ENCODE peak calls at places on chromosome 17, in five cellular contexts. One of them, this sample, is unnamed.

GRCh38 chr17:64706224-64707076 is 44.3 kb upstream of the SMURF2 start:
- DNase-seq in lower leg skin: no peak
- DNase-seq in psoas muscle: no peak
- DNase-seq in kidney: no peak
- DNase-seq in skeletal muscle cell: no peak
- DNase-seq in this sample: no peak

GRCh38 chr17:10309003-10309974 is 63.5 kb downstream of the MYH13 start:
- DNase-seq in skeletal muscle cell: no peak
- DNase-seq in lower leg skin: no peak
- DNase-seq in psoas muscle: no peak
- DNase-seq in kidney: no peak
- DNase-seq in this sample: no peak

GRCh38 chr17:19016881-19017280 is 12.3 kb upstream of the FAM83G start:
- DNase-seq in psoas muscle: peak
- DNase-seq in lower leg skin: no peak
- DNase-seq in skeletal muscle cell: no peak
- DNase-seq in kidney: peak
- DNase-seq in this sample: no peak

GRCh38 chr17:45703806-45704205 is 80.3 kb upstream of the CRHR1 start:
- DNase-seq in psoas muscle: no peak
- DNase-seq in lower leg skin: no peak
- DNase-seq in skeletal muscle cell: no peak
- DNase-seq in kidney: no peak
- DNase-seq in this sample: no peak

GRCh38 chr17:46809110-46809571 is 9.4 kb downstream of the WNT3 start:
- DNase-seq in lower leg skin: no peak
- DNase-seq in psoas muscle: no peak
- DNase-seq in skeletal muscle cell: no peak
- DNase-seq in kidney: no peak
- DNase-seq in this sample: no peak

GRCh38 chr17:1180434-1180742 is 607 bp upstream of the ABR start:
- DNase-seq in psoas muscle: no peak
- DNase-seq in lower leg skin: no peak
- DNase-seq in kidney: no peak
- DNase-seq in skeletal muscle cell: no peak
- DNase-seq in this sample: no peak

GRCh38 chr17:49468827-49469385 is 26.2 kb upstream of the NGFR start:
- DNase-seq in psoas muscle: peak
- DNase-seq in lower leg skin: peak
- DNase-seq in skeletal muscle cell: peak
- DNase-seq in kidney: no peak
- DNase-seq in this sample: no peak

GRCh38 chr17:17511971-17512858 is 16.0 kb upstream of the RASD1 start:
- DNase-seq in kidney: peak
- DNase-seq in lower leg skin: no peak
- DNase-seq in psoas muscle: peak
- DNase-seq in skeletal muscle cell: peak
- DNase-seq in this sample: no peak

GRCh38 chr17:78879679-78880186 is 23.3 kb downstream of the CEP295NL start:
- DNase-seq in lower leg skin: peak
- DNase-seq in skeletal muscle cell: peak
- DNase-seq in kidney: peak
- DNase-seq in psoas muscle: peak
- DNase-seq in this sample: no peak

GRCh38 chr17:43427362-43428043 is 28.7 kb downstream of the ARL4D start:
- DNase-seq in psoas muscle: no peak
- DNase-seq in kidney: no peak
- DNase-seq in skeletal muscle cell: no peak
- DNase-seq in lower leg skin: no peak
- DNase-seq in this sample: no peak

GRCh38 chr17:79843475-79843916 is 4.3 kb upstream of the CBX4 start:
- DNase-seq in lower leg skin: no peak
- DNase-seq in skeletal muscle cell: no peak
- DNase-seq in kidney: no peak
- DNase-seq in psoas muscle: no peak
- DNase-seq in this sample: no peak

GRCh38 chr17:46035112-46035818 is 36.2 kb downstream of the STH start:
- DNase-seq in kidney: no peak
- DNase-seq in lower leg skin: no peak
- DNase-seq in skeletal muscle cell: no peak
- DNase-seq in psoas muscle: no peak
- DNase-seq in this sample: no peak

GRCh38 chr17:50621562-50621961 is 13.1 kb upstream of the ABCC3 start:
- DNase-seq in lower leg skin: no peak
- DNase-seq in psoas muscle: no peak
- DNase-seq in skeletal muscle cell: peak
- DNase-seq in kidney: no peak
- DNase-seq in this sample: no peak

GRCh38 chr17:65005858-65006257 is 50.7 kb downstream of the GNA13 start:
- DNase-seq in kidney: no peak
- DNase-seq in psoas muscle: no peak
- DNase-seq in skeletal muscle cell: no peak
- DNase-seq in lower leg skin: no peak
- DNase-seq in this sample: no peak

GRCh38 chr17:49393491-49394255 is 21.0 kb downstream of the PHB1 start:
- DNase-seq in kidney: no peak
- DNase-seq in skeletal muscle cell: no peak
- DNase-seq in psoas muscle: no peak
- DNase-seq in lower leg skin: no peak
- DNase-seq in this sample: no peak

GRCh38 chr17:31401456-31402254 is 10.2 kb downstream of the RAB11FIP4 start:
- DNase-seq in lower leg skin: no peak
- DNase-seq in kidney: peak
- DNase-seq in skeletal muscle cell: no peak
- DNase-seq in psoas muscle: no peak
- DNase-seq in this sample: no peak

GRCh38 chr17:20008242-20009051 is 712 bp upstream of the SPECC1 start:
- DNase-seq in lower leg skin: no peak
- DNase-seq in skeletal muscle cell: no peak
- DNase-seq in psoas muscle: peak
- DNase-seq in kidney: no peak
- DNase-seq in this sample: peak

GRCh38 chr17:61809816-61810392 is 53.4 kb downstream of the BRIP1 start:
- DNase-seq in lower leg skin: no peak
- DNase-seq in skeletal muscle cell: peak
- DNase-seq in psoas muscle: no peak
- DNase-seq in kidney: no peak
- DNase-seq in this sample: no peak

GRCh38 chr17:57021226-57021940 is 43.5 kb downstream of the SCPEP1 start:
- DNase-seq in kidney: no peak
- DNase-seq in skeletal muscle cell: no peak
- DNase-seq in lower leg skin: no peak
- DNase-seq in psoas muscle: no peak
- DNase-seq in this sample: no peak

GRCh38 chr17:46732133-46732532 is 86.4 kb downstream of the WNT3 start:
- DNase-seq in psoas muscle: no peak
- DNase-seq in skeletal muscle cell: no peak
- DNase-seq in lower leg skin: no peak
- DNase-seq in kidney: no peak
- DNase-seq in this sample: peak

GRCh38 chr17:79052131-79052530 is 22.5 kb upstream of the ENGASE start:
- DNase-seq in kidney: no peak
- DNase-seq in lower leg skin: no peak
- DNase-seq in skeletal muscle cell: no peak
- DNase-seq in psoas muscle: no peak
- DNase-seq in this sample: no peak

GRCh38 chr17:77540975-77541374 is 400.2 kb downstream of the SEC14L1 start:
- DNase-seq in lower leg skin: no peak
- DNase-seq in skeletal muscle cell: no peak
- DNase-seq in psoas muscle: peak
- DNase-seq in kidney: no peak
- DNase-seq in this sample: no peak

GRCh38 chr17:19311421-19312215 is 50.9 kb downstream of the B9D1 start:
- DNase-seq in kidney: no peak
- DNase-seq in lower leg skin: no peak
- DNase-seq in skeletal muscle cell: no peak
- DNase-seq in psoas muscle: no peak
- DNase-seq in this sample: no peak

GRCh38 chr17:59421722-59422121 is 90.3 kb downstream of the YPEL2 start:
- DNase-seq in skeletal muscle cell: no peak
- DNase-seq in kidney: no peak
- DNase-seq in lower leg skin: no peak
- DNase-seq in psoas muscle: no peak
- DNase-seq in this sample: no peak

GRCh38 chr17:52410781-52411180 is 252.3 kb upstream of the CA10 start:
- DNase-seq in kidney: no peak
- DNase-seq in skeletal muscle cell: no peak
- DNase-seq in psoas muscle: no peak
- DNase-seq in lower leg skin: no peak
- DNase-seq in this sample: no peak

GRCh38 chr17:9817086-9817485 is 4.8 kb downstream of the GSG1L2 start:
- DNase-seq in lower leg skin: no peak
- DNase-seq in kidney: no peak
- DNase-seq in psoas muscle: no peak
- DNase-seq in skeletal muscle cell: no peak
- DNase-seq in this sample: no peak

GRCh38 chr17:58786586-58787295 is 31.1 kb downstream of the PPM1E start:
- DNase-seq in skeletal muscle cell: peak
- DNase-seq in lower leg skin: no peak
- DNase-seq in psoas muscle: no peak
- DNase-seq in kidney: no peak
- DNase-seq in this sample: no peak

GRCh38 chr17:5468075-5468473 is 708 bp downstream of the DHX33 start:
- DNase-seq in kidney: no peak
- DNase-seq in skeletal muscle cell: no peak
- DNase-seq in lower leg skin: no peak
- DNase-seq in psoas muscle: no peak
- DNase-seq in this sample: peak

GRCh38 chr17:36931096-36931696 is 6.1 kb upstream of the LHX1 start:
- DNase-seq in psoas muscle: no peak
- DNase-seq in lower leg skin: no peak
- DNase-seq in kidney: no peak
- DNase-seq in skeletal muscle cell: no peak
- DNase-seq in this sample: no peak

GRCh38 chr17:11901901-11902300 is 95.4 kb downstream of the ZNF18 start:
- DNase-seq in psoas muscle: no peak
- DNase-seq in kidney: no peak
- DNase-seq in lower leg skin: no peak
- DNase-seq in skeletal muscle cell: no peak
- DNase-seq in this sample: no peak

GRCh38 chr17:13484020-13484419 is 117.7 kb downstream of the HS3ST3A1 start:
- DNase-seq in kidney: no peak
- DNase-seq in psoas muscle: no peak
- DNase-seq in lower leg skin: no peak
- DNase-seq in skeletal muscle cell: no peak
- DNase-seq in this sample: no peak

GRCh38 chr17:48051706-48052486 is 3.7 kb downstream of the NFE2L1 start:
- DNase-seq in psoas muscle: peak
- DNase-seq in skeletal muscle cell: peak
- DNase-seq in lower leg skin: peak
- DNase-seq in kidney: no peak
- DNase-seq in this sample: peak
- H3K4me3 ChIP-seq in psoas muscle: peak
- H3K4me3 ChIP-seq in skeletal muscle cell: peak
- H3K4me3 ChIP-seq in lower leg skin: no peak
- H3K4me3 ChIP-seq in kidney: peak
- H3K4me3 ChIP-seq in this sample: no peak

GRCh38 chr17:81095608-81095888 is 60.6 kb downstream of the BAIAP2 start:
- DNase-seq in kidney: no peak
- DNase-seq in lower leg skin: no peak
- DNase-seq in psoas muscle: no peak
- DNase-seq in skeletal muscle cell: no peak
- DNase-seq in this sample: no peak

GRCh38 chr17:81097943-81098308 is 63.0 kb downstream of the BAIAP2 start:
- DNase-seq in psoas muscle: peak
- DNase-seq in lower leg skin: no peak
- DNase-seq in kidney: no peak
- DNase-seq in skeletal muscle cell: no peak
- DNase-seq in this sample: no peak

GRCh38 chr17:81096741-81097133 is 61.8 kb downstream of the BAIAP2 start:
- DNase-seq in psoas muscle: no peak
- DNase-seq in lower leg skin: no peak
- DNase-seq in kidney: no peak
- DNase-seq in skeletal muscle cell: no peak
- DNase-seq in this sample: no peak

GRCh38 chr17:81094744-81095607 is 60.0 kb downstream of the BAIAP2 start:
- DNase-seq in psoas muscle: peak
- DNase-seq in lower leg skin: peak
- DNase-seq in skeletal muscle cell: peak
- DNase-seq in kidney: peak
- DNase-seq in this sample: peak

GRCh38 chr17:81097134-81097942 is 62.4 kb downstream of the BAIAP2 start:
- DNase-seq in lower leg skin: peak
- DNase-seq in skeletal muscle cell: peak
- DNase-seq in psoas muscle: peak
- DNase-seq in kidney: peak
- DNase-seq in this sample: peak
- H3K4me3 ChIP-seq in lower leg skin: no peak
- H3K4me3 ChIP-seq in skeletal muscle cell: peak
- H3K4me3 ChIP-seq in psoas muscle: peak
- H3K4me3 ChIP-seq in kidney: no peak
- H3K4me3 ChIP-seq in this sample: no peak

GRCh38 chr17:40910441-40910841 is 25.4 kb upstream of the KRT20 start:
- DNase-seq in psoas muscle: no peak
- DNase-seq in skeletal muscle cell: peak
- DNase-seq in kidney: no peak
- DNase-seq in lower leg skin: no peak
- DNase-seq in this sample: no peak
- H3K4me3 ChIP-seq in psoas muscle: no peak
- H3K4me3 ChIP-seq in skeletal muscle cell: no peak
- H3K4me3 ChIP-seq in kidney: no peak
- H3K4me3 ChIP-seq in lower leg skin: no peak
- H3K4me3 ChIP-seq in this sample: no peak

GRCh38 chr17:47848198-47848513 is 2.8 kb downstream of the SP6 start:
- DNase-seq in kidney: no peak
- DNase-seq in lower leg skin: no peak
- DNase-seq in psoas muscle: no peak
- DNase-seq in skeletal muscle cell: no peak
- DNase-seq in this sample: no peak

GRCh38 chr17:47852113-47852949 is 1.4 kb upstream of the SP6 start:
- DNase-seq in kidney: no peak
- DNase-seq in psoas muscle: no peak
- DNase-seq in lower leg skin: no peak
- DNase-seq in skeletal muscle cell: no peak
- DNase-seq in this sample: no peak

GRCh38 chr17:47851764-47852112 is 775 bp upstream of the SP6 start:
- DNase-seq in skeletal muscle cell: no peak
- DNase-seq in kidney: no peak
- DNase-seq in psoas muscle: no peak
- DNase-seq in lower leg skin: no peak
- DNase-seq in this sample: no peak

GRCh38 chr17:47850692-47851573 is at the start of gene SP6:
- DNase-seq in kidney: peak
- DNase-seq in lower leg skin: peak
- DNase-seq in skeletal muscle cell: no peak
- DNase-seq in psoas muscle: peak
- DNase-seq in this sample: peak

GRCh38 chr17:47850373-47850691 is 631 bp downstream of the SP6 start:
- DNase-seq in lower leg skin: no peak
- DNase-seq in kidney: no peak
- DNase-seq in psoas muscle: no peak
- DNase-seq in skeletal muscle cell: no peak
- DNase-seq in this sample: no peak
- H3K4me3 ChIP-seq in lower leg skin: peak
- H3K4me3 ChIP-seq in kidney: peak
- H3K4me3 ChIP-seq in psoas muscle: peak
- H3K4me3 ChIP-seq in skeletal muscle cell: peak
- H3K4me3 ChIP-seq in this sample: no peak

This sample was measured in HAP-1.